ENCODE peak calls at places on chromosomes 7 and 10, in five cellular contexts. S is HCT116, L is sigmoid colon, T is prostate gland, N is SK-N-SH. V is an unnamed sample.

GRCh38 chr7:104535841-104536240 is 207.4 kb downstream of the LHFPL3 start:
- DNase-seq in S (no peak), N (no peak), T (no peak), L (no peak), V (no peak)

GRCh38 chr10:80526742-80527141 is 11.0 kb upstream of the SH2D4B start:
- DNase-seq in N (no peak), S (no peak), L (no peak), T (no peak), V (no peak)

GRCh38 chr10:116873134-116873533 is 23.8 kb downstream of the ENO4 start:
- DNase-seq in N (no peak), T (no peak), L (no peak), S (no peak), V (no peak)

GRCh38 chr10:124152139-124152780 is 58.9 kb upstream of the CHST15 start:
- DNase-seq in N (no peak), L (peak), T (peak), S (peak), V (no peak)

GRCh38 chr10:35274511-35275060 is 61.7 kb upstream of the CCNY start:
- DNase-seq in L (no peak), S (no peak), T (no peak), N (no peak), V (no peak)

GRCh38 chr7:127913686-127914085 is 117.6 kb downstream of the LRRC4 start:
- DNase-seq in N (no peak), T (no peak), S (no peak), L (no peak), V (no peak)

GRCh38 chr7:134693256-134693655 is 46.6 kb downstream of the BPGM start:
- DNase-seq in L (no peak), T (no peak), N (no peak), S (no peak), V (peak)

GRCh38 chr10:99930731-99931550 is 78.8 kb downstream of the DNMBP start:
- DNase-seq in T (peak), S (peak), N (no peak), L (no peak), V (no peak)

GRCh38 chr10:73591935-73592699 is 975 bp upstream of the USP54 start:
- DNase-seq in L (peak), T (peak), S (peak), N (peak), V (no peak)

GRCh38 chr7:84372712-84373111 is 178.1 kb upstream of the SEMA3A start:
- DNase-seq in T (no peak), L (no peak), N (no peak), S (no peak), V (no peak)

GRCh38 chr7:5692845-5693278 is 88.6 kb downstream of the RNF216 start:
- DNase-seq in L (no peak), S (no peak), T (no peak), N (peak), V (no peak)

GRCh38 chr7:131900785-131901287 is 344.4 kb upstream of the PODXL start:
- DNase-seq in T (no peak), N (no peak), L (no peak), S (no peak), V (no peak)

GRCh38 chr7:48101880-48102448 is 12.9 kb downstream of the UPP1 start:
- DNase-seq in N (no peak), L (no peak), T (no peak), S (no peak), V (peak)

GRCh38 chr10:61903991-61904350 is 2.5 kb downstream of the ARID5B start:
- DNase-seq in S (no peak), N (no peak), L (no peak), T (no peak), V (no peak)

GRCh38 chr7:13989944-13990295 is 454 bp upstream of the ETV1 start:
- DNase-seq in L (no peak), S (no peak), T (peak), N (no peak), V (no peak)

GRCh38 chr7:36280840-36281812 is 108.5 kb upstream of the ANLN start:
- DNase-seq in S (peak), L (peak), N (peak), T (peak), V (no peak)

GRCh38 chr10:57955076-57955475 is 312.6 kb downstream of the IPMK start:
- DNase-seq in T (no peak), S (no peak), N (no peak), L (no peak), V (no peak)

GRCh38 chr10:133324857-133325260 is 11.8 kb downstream of the CALY start:
- DNase-seq in L (no peak), T (no peak), N (peak), S (no peak), V (no peak)

GRCh38 chr7:69808401-69808800 is 210.1 kb downstream of the AUTS2 start:
- DNase-seq in L (no peak), S (no peak), T (no peak), N (no peak), V (no peak)

GRCh38 chr7:2493205-2493604 is 17.0 kb upstream of the GRIFIN start:
- DNase-seq in T (no peak), N (no peak), S (no peak), L (no peak), V (no peak)

GRCh38 chr10:68333905-68334431 is 1.2 kb upstream of the PBLD start:
- DNase-seq in T (no peak), S (no peak), N (no peak), L (no peak), V (no peak)

GRCh38 chr7:5574770-5575269 is 151.2 kb upstream of the TNRC18 start:
- DNase-seq in L (no peak), T (no peak), S (no peak), N (peak), V (no peak)

GRCh38 chr7:22343071-22343470 is 13.9 kb downstream of the RAPGEF5 start:
- DNase-seq in T (no peak), N (no peak), S (no peak), L (no peak), V (no peak)

GRCh38 chr10:11663763-11664555 is 52.5 kb upstream of the USP6NL start:
- DNase-seq in T (no peak), S (no peak), N (no peak), L (no peak), V (no peak)

GRCh38 chr10:74825033-74825370 is 1.4 kb upstream of the KAT6B start:
- DNase-seq in T (peak), N (no peak), S (no peak), L (peak), V (no peak)

GRCh38 chr10:119135517-119135890 is 30.0 kb downstream of the SFXN4 start:
- DNase-seq in N (no peak), T (no peak), S (no peak), L (peak), V (no peak)

GRCh38 chr10:123569436-123570010 is 96.6 kb upstream of the GPR26 start:
- DNase-seq in L (peak), S (no peak), T (no peak), N (no peak), V (no peak)

GRCh38 chr10:23338155-23338828 is 6.3 kb downstream of the C10orf67 start:
- DNase-seq in L (no peak), T (no peak), S (peak), N (no peak), V (peak)

GRCh38 chr7:45088146-45088701 is 545 bp downstream of the NACAD start:
- DNase-seq in T (no peak), L (peak), S (no peak), N (peak), V (no peak)

GRCh38 chr10:123139165-123139520 is 3.4 kb downstream of the HMX3 start:
- DNase-seq in T (no peak), N (no peak), L (no peak), S (no peak), V (no peak)

GRCh38 chr10:104328636-104328915 is 9.7 kb downstream of the ITPRIP start:
- DNase-seq in S (no peak), L (no peak), T (no peak), N (no peak), V (no peak)

GRCh38 chr10:86078639-86079035 is 288.0 kb downstream of the GRID1 start:
- DNase-seq in T (no peak), S (no peak), N (no peak), L (peak), V (no peak)

GRCh38 chr10:48251152-48251524 is 23.4 kb downstream of the FRMPD2 start:
- DNase-seq in S (no peak), N (no peak), T (peak), L (peak), V (peak)

GRCh38 chr10:114110174-114110972 is 63.6 kb downstream of the CCDC186 start:
- DNase-seq in S (no peak), N (no peak), L (no peak), T (no peak), V (no peak)

GRCh38 chr7:7799138-7799537 is 80.7 kb upstream of the RPA3 start:
- DNase-seq in L (no peak), N (peak), T (no peak), S (no peak), V (no peak)

GRCh38 chr10:128908109-128908898 is 558.7 kb upstream of the MGMT start:
- DNase-seq in N (no peak), T (no peak), L (no peak), S (no peak), V (no peak)

GRCh38 chr7:34059551-34059840 is 154.2 kb downstream of the BMPER start:
- DNase-seq in T (no peak), S (no peak), L (no peak), N (no peak), V (no peak)

GRCh38 chr10:126014309-126014708 is 117.9 kb downstream of the FANK1 start:
- DNase-seq in L (no peak), N (no peak), S (no peak), T (no peak), V (no peak)

GRCh38 chr10:47101196-47101595 is 190.0 kb downstream of the PTPN20 start:
- DNase-seq in L (no peak), T (no peak), S (no peak), N (no peak), V (no peak)

GRCh38 chr10:44961231-44961571 is 1.6 kb downstream of the RASSF4 start:
- DNase-seq in T (no peak), L (no peak), N (no peak), S (no peak), V (no peak)

GRCh38 chr10:44960098-44960480 is 487 bp downstream of the RASSF4 start:
- DNase-seq in L (no peak), T (no peak), S (no peak), N (no peak), V (no peak)

GRCh38 chr10:44961931-44962750 is 2.5 kb downstream of the RASSF4 start:
- DNase-seq in L (no peak), S (no peak), N (no peak), T (no peak), V (no peak)

GRCh38 chr10:44959243-44960097 is at the start of gene RASSF4:
- DNase-seq in N (peak), S (peak), L (peak), T (peak), V (peak)

GRCh38 chr10:44960482-44961230 is 1.1 kb downstream of the RASSF4 start:
- DNase-seq in T (no peak), N (no peak), L (peak), S (no peak), V (no peak)
- H3K27ac ChIP-seq in T (no peak), N (no peak), L (peak), S (no peak), V (peak)

DNA sequence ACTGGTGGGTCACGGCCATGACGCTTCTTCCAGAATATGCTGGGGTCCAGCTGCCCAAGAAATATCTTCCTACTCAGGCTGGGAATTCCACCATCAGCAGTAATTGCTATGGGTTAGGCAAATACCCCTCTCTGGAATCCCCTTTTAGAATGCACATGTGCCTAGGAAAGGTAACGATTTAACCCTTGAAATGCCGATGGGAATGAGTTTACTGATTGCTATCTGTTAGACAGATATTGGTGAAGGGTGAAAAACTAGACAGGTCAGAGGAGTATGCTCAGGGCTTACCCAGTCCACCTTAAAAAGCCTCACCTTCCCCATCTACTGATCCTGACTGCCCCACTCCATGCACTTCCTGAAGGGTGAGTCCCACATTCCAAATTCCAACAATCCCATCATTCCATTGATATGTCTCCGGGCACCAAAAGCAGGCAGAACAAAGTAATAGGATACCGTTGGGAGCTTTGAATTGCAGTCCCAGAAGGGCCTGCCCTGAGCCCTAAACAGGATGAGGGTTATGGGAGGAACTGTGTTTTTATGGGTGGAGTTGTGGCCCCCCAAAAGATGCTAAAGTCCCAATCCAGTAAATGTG is 59.3 kb downstream of the DLG5 start:
- DNase-seq in T (no peak), S (no peak), N (no peak), L (no peak), V (no peak)
- TF ChIP-seq POLR2AphosphoS5 in T (no peak), S (no peak), N (no peak), L (no peak), V (no peak)

GRCh38 chr10:78318305-78318704 is 284.6 kb downstream of the RPS24 start:
- DNase-seq in T (peak), L (peak), S (no peak), N (no peak), V (peak)

GRCh38 chr10:78319371-78319770 is 285.7 kb downstream of the RPS24 start:
- DNase-seq in S (no peak), L (no peak), T (peak), N (peak), V (peak)

GRCh38 chr10:78314651-78315050 is 281.0 kb downstream of the RPS24 start:
- DNase-seq in L (no peak), S (no peak), N (no peak), T (peak), V (peak)

GRCh38 chr10:78313636-78314035 is 280.0 kb downstream of the RPS24 start:
- DNase-seq in T (peak), N (no peak), L (no peak), S (no peak), V (peak)

DNA sequence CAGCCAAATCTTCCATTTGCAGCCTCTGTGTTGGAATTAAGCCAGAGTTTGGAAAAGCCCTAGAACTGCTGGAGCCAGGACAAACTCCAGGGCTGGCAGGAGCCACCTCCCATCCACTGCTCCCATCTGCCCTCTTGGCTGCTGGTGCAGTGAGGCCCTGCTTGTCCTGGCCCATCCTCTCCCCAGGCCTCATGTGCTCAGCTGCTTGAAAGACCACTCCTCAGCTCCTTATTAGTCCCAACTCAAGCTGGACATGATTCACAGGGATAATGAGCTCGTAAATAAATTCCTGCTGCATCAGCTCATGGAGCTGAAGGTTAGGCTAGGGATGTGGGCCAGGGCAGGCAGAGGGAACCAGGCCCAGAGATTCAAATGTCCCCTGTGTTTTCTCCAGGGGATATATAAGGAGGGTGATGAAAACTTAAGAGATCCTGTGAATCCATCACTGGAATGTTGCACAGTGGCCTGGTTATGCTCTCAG is 282.8 kb downstream of the RPS24 start:
- DNase-seq in L (peak), N (no peak), S (no peak), T (peak), V (peak)
- H3K27ac ChIP-seq in L (peak), N (peak), S (no peak), T (peak), V (peak)

GRCh38 chr10:79068203-79068561 is 584 bp upstream of the ZMIZ1 start:
- DNase-seq in L (no peak), S (no peak), N (no peak), T (no peak), V (no peak)

GRCh38 chr10:79067241-79068202 is 1.2 kb upstream of the ZMIZ1 start:
- DNase-seq in T (peak), L (peak), S (peak), N (peak), V (peak)

GRCh38 chr10:79069325-79070090 is 742 bp downstream of the ZMIZ1 start:
- DNase-seq in T (no peak), L (peak), S (no peak), N (peak), V (no peak)

GRCh38 chr10:79070091-79070610 is 1.4 kb downstream of the ZMIZ1 start:
- DNase-seq in L (peak), T (peak), N (peak), S (no peak), V (no peak)

GRCh38 chr10:79068562-79069324 is at the start of gene ZMIZ1:
- DNase-seq in S (peak), T (peak), N (peak), L (peak), V (peak)
- TF ChIP-seq POLR2AphosphoS5 in S (peak), T (peak), N (peak), L (peak), V (peak)

DNA sequence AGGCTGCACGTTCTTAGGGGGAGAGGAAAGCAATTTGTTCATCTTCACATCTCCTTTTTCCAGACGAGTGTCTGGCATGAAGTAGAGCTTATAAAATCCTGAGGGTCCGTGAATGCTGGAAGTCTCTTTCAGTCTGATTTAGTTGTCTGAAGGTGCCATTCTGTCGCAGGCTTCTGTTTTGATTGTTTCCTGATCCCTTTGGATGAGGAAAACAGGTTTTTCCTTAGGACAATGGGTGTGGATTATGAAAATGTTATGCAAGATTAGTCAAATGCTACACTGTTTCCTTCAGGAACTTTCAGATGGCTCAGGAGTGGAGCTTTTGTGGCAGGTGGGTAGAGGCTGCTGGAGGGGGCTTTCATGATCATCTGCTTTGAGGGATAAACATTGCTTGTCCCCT is at the start of gene ITPRID1:
- DNase-seq in T (no peak), N (no peak), S (no peak), L (no peak), V (no peak)
- H3K27ac ChIP-seq in T (no peak), N (no peak), S (no peak), L (no peak), V (no peak)

GRCh38 chr7:518630-519428 is 817 bp downstream of the PDGFA start:
- DNase-seq in N (peak), L (peak), S (no peak), T (peak), V (peak)
- TF ChIP-seq POLR2AphosphoS5 in N (peak), L (peak), S (peak), T (peak), V (peak)

DNA sequence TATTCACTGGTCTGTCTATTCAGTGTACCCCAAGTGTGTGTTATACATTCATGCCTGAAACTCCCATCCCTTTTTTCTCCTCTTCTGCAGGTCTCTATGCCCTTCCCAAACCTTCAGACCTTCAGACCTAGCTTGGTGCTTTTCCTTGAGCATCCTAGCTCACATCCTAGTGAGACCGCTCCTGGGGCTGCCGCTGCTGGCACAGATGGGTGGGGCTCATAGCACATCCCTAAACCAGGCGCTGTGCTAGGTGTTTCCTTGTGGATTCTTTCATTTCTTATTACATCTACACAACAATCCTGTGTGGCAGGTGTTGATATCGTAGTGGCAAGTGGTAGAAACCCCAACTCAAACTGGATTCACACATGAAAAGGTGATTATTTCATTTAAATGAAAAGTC is 43.2 kb downstream of the PRR15 start:
- DNase-seq in L (no peak), N (no peak), T (no peak), S (no peak), V (peak)
- H3K27ac ChIP-seq in L (no peak), N (peak), T (no peak), S (no peak), V (no peak)